ENCODE peak calls at places on chromosomes 4 and X, in six cellular contexts. R is mesendoderm, B is suprapubic skin, L is PC-9, U is Karpas-422, T is adipocyte. I is an unnamed sample.

GRCh38 chrX:72060196-72060974 is 71.3 kb downstream of the RTL5 start:
- DNase-seq in R (peak; percentile 79), B (no peak), L (no peak), U (peak; percentile 65), T (no peak), I (no peak)

GRCh38 chr4:56995525-56995924 is 16.8 kb downstream of the POLR2B start:
- DNase-seq in R (no peak), B (no peak), L (no peak), U (no peak), T (peak; percentile 74), I (no peak)

GRCh38 chrX:15151267-15152196 is 118.4 kb downstream of the ASB9 start:
- DNase-seq in R (peak; percentile 5), B (no peak), L (no peak), U (peak; percentile 46), T (no peak), I (no peak)

GRCh38 chrX:47484885-47485284 is 1.9 kb upstream of the ZNF41 start:
- DNase-seq in R (no peak), B (no peak), L (no peak), U (peak; percentile 68), T (no peak), I (no peak)

GRCh38 chrX:108312938-108313337 is 125.3 kb downstream of the COL4A6 start:
- DNase-seq in R (peak; percentile 91), B (no peak), L (peak; percentile 68), U (no peak), T (peak; percentile 75), I (no peak)

GRCh38 chr4:15479913-15480185 is 10.2 kb downstream of the CC2D2A start:
- DNase-seq in R (no peak), B (no peak), L (no peak), U (no peak), T (peak; percentile 86), I (no peak)

GRCh38 chr4:154485127-154485773 is 6.3 kb downstream of the DCHS2 start:
- DNase-seq in R (no peak), B (no peak), L (no peak), U (peak; percentile 54), T (no peak), I (no peak)

GRCh38 chrX:7334253-7334935 is 186.4 kb upstream of the PUDP start:
- DNase-seq in R (no peak), B (no peak), L (no peak), U (no peak), T (peak; percentile 78), I (no peak)

GRCh38 chrX:53795583-53795982 is 109.1 kb upstream of the HUWE1 start:
- DNase-seq in R (peak; percentile 74), B (no peak), L (no peak), U (no peak), T (peak; percentile 2), I (no peak)

GRCh38 chr4:87032884-87033533 is 98.2 kb downstream of the AFF1 start:
- DNase-seq in R (no peak), B (no peak), L (no peak), U (no peak), T (peak; percentile 91), I (no peak)

GRCh38 chr4:64713256-64713840 is 304.1 kb upstream of the TECRL start:
- DNase-seq in R (peak; percentile 67), B (no peak), L (no peak), U (peak; percentile 75), T (peak; percentile 53), I (peak; percentile 40)

GRCh38 chrX:19332983-19333382 is 10.7 kb upstream of the PDHA1 start:
- DNase-seq in R (no peak), B (no peak), L (no peak), U (no peak), T (peak; percentile 38), I (no peak)

GRCh38 chr4:101393256-101393655 is 45.9 kb upstream of the PPP3CA start:
- DNase-seq in R (peak; percentile 57), B (no peak), L (peak; percentile 72), U (no peak), T (peak; percentile 59), I (no peak)

GRCh38 chrX:2629316-2630168 is 61.6 kb upstream of the CD99 start:
- DNase-seq in R (no peak), B (no peak), L (peak; percentile 39), U (peak; percentile 87), T (no peak), I (peak; percentile 82)

GRCh38 chr4:76931576-76932276 is 17.8 kb upstream of the SEPTIN11 start:
- DNase-seq in R (no peak), B (no peak), L (no peak), U (no peak), T (no peak), I (no peak)

GRCh38 chr4:27714073-27714472 is 853.4 kb downstream of the STIM2 start:
- DNase-seq in R (no peak), B (no peak), L (no peak), U (no peak), T (no peak), I (no peak)

GRCh38 chrX:1592128-1592862 is 891 bp downstream of the AKAP17A start:
- DNase-seq in R (peak; percentile 69), B (no peak), L (no peak), U (peak; percentile 67), T (peak; percentile 56), I (peak; percentile 28)

GRCh38 chr4:30867427-30867826 is 147.3 kb downstream of the PCDH7 start:
- DNase-seq in R (no peak), B (no peak), L (peak; percentile 40), U (no peak), T (no peak), I (no peak)

GRCh38 chr4:133969202-133969873 is 232.3 kb downstream of the PABPC4L start:
- DNase-seq in R (peak; percentile 4), B (no peak), L (no peak), U (no peak), T (peak; percentile 44), I (peak; percentile 25)

GRCh38 chr4:119647558-119647957 is 19.0 kb upstream of the PDE5A start:
- DNase-seq in R (no peak), B (no peak), L (no peak), U (no peak), T (peak; percentile 53), I (no peak)

GRCh38 chr4:145299380-145300076 is 119.1 kb upstream of the OTUD4 start:
- DNase-seq in R (no peak), B (no peak), L (no peak), U (peak; percentile 88), T (peak; percentile 67), I (peak; percentile 83)

GRCh38 chr4:113810906-113811305 is 49.4 kb upstream of the CAMK2D start:
- DNase-seq in R (no peak), B (no peak), L (no peak), U (no peak), T (peak; percentile 55), I (no peak)

GRCh38 chr4:145278341-145279121 is 98.1 kb upstream of the OTUD4 start:
- DNase-seq in R (no peak), B (no peak), L (no peak), U (no peak), T (peak; percentile 18), I (no peak)

GRCh38 chr4:150248181-150248580 is 169.9 kb downstream of the DCLK2 start:
- DNase-seq in R (no peak), B (no peak), L (no peak), U (no peak), T (no peak), I (no peak)

GRCh38 chrX:150544222-150544787 is 24.1 kb upstream of the MTM1 start:
- DNase-seq in R (peak; percentile 74), B (no peak), L (no peak), U (peak; percentile 78), T (no peak), I (peak; percentile 27)

GRCh38 chrX:150542846-150543229 is 25.6 kb upstream of the MTM1 start:
- DNase-seq in R (no peak), B (no peak), L (no peak), U (no peak), T (no peak), I (no peak)

GRCh38 chrX:150544835-150545790 is 23.3 kb upstream of the MTM1 start:
- DNase-seq in R (no peak), B (no peak), L (no peak), U (no peak), T (no peak), I (no peak)

GRCh38 chrX:150540965-150541364 is 27.5 kb upstream of the MTM1 start:
- DNase-seq in R (no peak), B (no peak), L (no peak), U (no peak), T (no peak), I (no peak)

DNA sequence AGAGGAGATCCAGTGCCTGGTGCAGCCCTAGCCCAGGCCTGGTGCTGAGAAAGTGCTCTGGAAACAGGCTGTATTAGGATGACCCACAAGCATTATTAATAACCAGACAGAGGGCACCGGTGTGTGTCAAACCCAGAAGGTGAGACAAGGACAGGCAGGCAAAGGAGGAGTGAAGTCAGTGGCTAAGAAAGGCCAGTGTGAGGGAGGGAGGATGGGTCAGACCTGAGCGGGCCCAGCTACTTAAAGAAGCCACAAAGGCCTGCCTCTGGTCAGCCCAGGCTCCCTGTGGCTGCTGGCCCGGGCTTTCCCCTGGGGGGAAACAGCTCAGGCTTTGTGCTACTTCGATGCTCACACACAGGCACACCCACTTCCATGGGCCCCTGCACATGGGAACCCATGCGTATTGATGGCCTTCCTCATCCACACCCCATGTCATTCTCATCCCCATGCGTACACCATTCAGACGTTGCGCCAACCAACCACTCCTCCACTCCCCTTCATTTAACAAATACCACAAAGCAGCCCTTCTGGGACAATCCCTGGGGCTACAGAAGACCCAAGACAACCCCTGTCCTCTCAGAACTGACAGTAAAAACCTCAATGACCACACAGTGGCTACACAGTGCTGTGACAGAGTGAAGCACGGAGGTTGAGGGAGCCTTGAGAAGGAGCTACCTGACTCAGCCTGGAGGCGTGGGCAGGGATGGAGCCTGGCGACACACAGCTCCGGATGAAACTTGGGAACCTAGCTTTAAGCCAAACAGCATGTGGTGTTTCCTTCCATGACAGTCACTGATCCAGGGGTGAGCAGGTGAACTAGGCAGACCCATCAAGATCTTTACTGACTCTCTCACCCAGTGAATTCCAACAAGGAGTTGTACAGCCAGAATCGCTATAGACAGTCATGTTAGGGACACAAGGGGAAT is 24.9 kb upstream of the MTM1 start:
- DNase-seq in R (no peak), B (no peak), L (no peak), U (peak; percentile 60), T (no peak), I (no peak)
- H3K4me1 ChIP-seq in R (no peaks in the 10 kb centered on the region), B (peaks cover 18% of the 10 kb centered on the region), L (no peaks in the 10 kb centered on the region), U (peaks cover 33% of the 10 kb centered on the region), T (peaks cover 11% of the 10 kb centered on the region), I (no peaks in the 10 kb centered on the region)

GRCh38 chr4:7304436-7304835 is 112.1 kb downstream of the SORCS2 start:
- DNase-seq in R (no peak), B (no peak), L (no peak), U (no peak), T (no peak), I (no peak)
- H3K4me1 ChIP-seq in R (no peaks in the 10 kb centered on the region), B (no peaks in the 10 kb centered on the region), L (no peaks in the 10 kb centered on the region), U (no peaks in the 10 kb centered on the region), T (no peaks in the 10 kb centered on the region), I (no peaks in the 10 kb centered on the region)

DNA sequence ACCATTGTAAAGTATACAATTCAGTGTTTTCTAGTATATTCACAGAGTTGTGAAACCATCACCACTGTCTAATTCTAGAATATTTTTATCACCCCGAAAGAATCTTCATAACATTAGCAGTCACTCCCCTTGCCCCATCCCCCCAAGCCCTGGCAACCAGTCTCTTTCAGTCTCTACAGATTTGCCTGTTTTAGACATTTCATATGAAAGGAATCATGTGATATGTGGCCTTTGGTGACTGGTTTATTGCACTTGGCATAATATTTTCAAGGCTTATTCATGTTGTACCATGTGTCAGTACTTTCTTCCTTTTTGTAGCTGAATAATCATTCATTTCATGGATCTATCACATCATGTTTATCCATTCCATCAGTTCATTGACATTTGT is 371.7 kb downstream of the AFF2 start:
- DNase-seq in R (no peak), B (no peak), L (no peak), U (no peak), T (no peak), I (no peak)
- H3K4me1 ChIP-seq in R (no peaks in the 10 kb centered on the region), B (no peaks in the 10 kb centered on the region), L (no peaks in the 10 kb centered on the region), U (no peaks in the 10 kb centered on the region), T (peaks cover 9% of the 10 kb centered on the region), I (no peaks in the 10 kb centered on the region)

GRCh38 chr4:20318899-20319291 is 67.2 kb downstream of the SLIT2 start:
- DNase-seq in R (no peak), B (no peak), L (no peak), U (no peak), T (peak; percentile 23), I (no peak)
- H3K4me1 ChIP-seq in R (no peaks in the 10 kb centered on the region), B (no peaks in the 10 kb centered on the region), L (no peaks in the 10 kb centered on the region), U (peaks cover 10% of the 10 kb centered on the region), T (peaks cover 34% of the 10 kb centered on the region), I (peaks cover 23% of the 10 kb centered on the region)

I was measured in MM.1S.